ENCODE peak calls at places on chromosome 20, in ten cellular contexts. W, B, G, X, V, S, H, D, C and L are unnamed samples.
A peak's percentile ranks its signal among the peaks of the same experiment; 100 is the strongest.

GRCh38 chr20:20743511-20744169 is 31.2 kb upstream of the RALGAPA2 start:
- DNase-seq in W (peak; percentile 40), B (no peak), G (peak; percentile 97), X (peak; percentile 33), V (peak; percentile 78), S (peak; percentile 57), H (peak; percentile 21), D (no peak), C (peak; percentile 57), L (no peak)

GRCh38 chr20:3768342-3769130 is 983 bp upstream of the ADISSP start:
- DNase-seq in W (peak; percentile 74), B (peak; percentile 72), G (peak; percentile 75), X (peak; percentile 77), V (peak; percentile 77), S (peak; percentile 74), H (peak; percentile 83), D (peak; percentile 89), C (peak; percentile 63), L (no peak)

GRCh38 chr20:62622877-62623487 is 19.3 kb upstream of the SLCO4A1 start:
- DNase-seq in W (no peak), B (no peak), G (no peak), X (no peak), V (no peak), S (no peak), H (peak; percentile 54), D (no peak), C (no peak), L (no peak)

GRCh38 chr20:31474097-31474436 is 860 bp downstream of the DEFB124 start:
- DNase-seq in W (no peak), B (no peak), G (no peak), X (no peak), V (no peak), S (no peak), H (no peak), D (no peak), C (no peak), L (no peak)

GRCh38 chr20:37945034-37945660 is 42.2 kb downstream of the VSTM2L start:
- DNase-seq in W (no peak), B (no peak), G (no peak), X (no peak), V (no peak), S (no peak), H (no peak), D (no peak), C (peak; percentile 24), L (no peak)

GRCh38 chr20:4684837-4685413 is 36.8 kb upstream of the PRND start:
- DNase-seq in W (no peak), B (no peak), G (no peak), X (no peak), V (peak; percentile 47), S (peak; percentile 40), H (peak; percentile 26), D (no peak), C (no peak), L (no peak)

GRCh38 chr20:37185681-37186080 is 6.3 kb upstream of the MROH8 start:
- DNase-seq in W (no peak), B (no peak), G (no peak), X (peak; percentile 9), V (no peak), S (no peak), H (no peak), D (no peak), C (no peak), L (no peak)

GRCh38 chr20:49812463-49813304 is at the start of gene SLC9A8:
- DNase-seq in W (peak; percentile 80), B (peak; percentile 95), G (peak; percentile 87), X (peak; percentile 89), V (peak; percentile 93), S (peak; percentile 92), H (peak; percentile 93), D (peak; percentile 83), C (peak; percentile 83), L (peak; percentile 78)

GRCh38 chr20:59958626-59959025 is 403 bp downstream of the CDH26 start:
- DNase-seq in W (no peak), B (no peak), G (no peak), X (no peak), V (no peak), S (no peak), H (no peak), D (no peak), C (no peak), L (no peak)

DNA sequence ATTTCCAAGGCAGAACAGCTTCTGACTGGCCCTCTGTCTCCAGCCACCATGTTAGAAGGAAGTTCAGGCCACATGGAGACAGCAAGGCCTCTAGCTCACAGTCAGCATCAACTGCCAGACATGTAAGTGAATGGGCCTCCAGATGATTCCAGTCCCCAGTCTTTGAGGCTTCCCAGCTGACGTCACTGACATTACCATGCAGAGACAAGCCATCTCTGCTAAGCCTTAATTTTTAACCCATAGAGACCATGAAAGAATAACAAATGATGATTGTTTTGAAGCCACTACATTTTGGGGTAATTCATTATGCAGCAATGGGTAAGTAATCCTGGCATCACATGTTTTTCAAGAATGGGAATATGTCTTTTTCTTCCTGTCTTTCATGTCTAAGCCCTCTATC is 11.3 kb upstream of the DEFB129 start:
- DNase-seq in W (no peak), B (no peak), G (no peak), X (no peak), V (no peak), S (no peak), H (no peak), D (no peak), C (no peak), L (no peak)
- H3K27ac ChIP-seq in W (no peak overlapping the region), B (no peak overlapping the region), G (no peak overlapping the region), X (no peak overlapping the region), V (peak overlapping the region; percentile 64), S (no peak overlapping the region), H (no peak overlapping the region), D (no peak overlapping the region), C (no peak overlapping the region), L (no peak overlapping the region)

GRCh38 chr20:45359069-45359405 is 3.9 kb upstream of the SYS1 start:
- DNase-seq in W (peak; percentile 57), B (no peak), G (peak; percentile 59), X (no peak), V (peak; percentile 89), S (peak; percentile 70), H (peak; percentile 79), D (no peak), C (peak; percentile 44), L (no peak)

GRCh38 chr20:45355685-45356084 is 7.3 kb upstream of the SYS1 start:
- DNase-seq in W (no peak), B (no peak), G (no peak), X (no peak), V (no peak), S (no peak), H (no peak), D (no peak), C (no peak), L (no peak)

GRCh38 chr20:45355209-45355608 is 7.0 kb upstream of the SDC4 start:
- DNase-seq in W (no peak), B (no peak), G (no peak), X (no peak), V (no peak), S (no peak), H (no peak), D (no peak), C (no peak), L (no peak)

GRCh38 chr20:45359406-45360148 is 3.4 kb upstream of the SYS1 start:
- DNase-seq in W (peak; percentile 54), B (no peak), G (peak; percentile 67), X (peak; percentile 54), V (no peak), S (peak; percentile 65), H (peak; percentile 40), D (no peak), C (peak; percentile 53), L (no peak)

GRCh38 chr20:45358282-45359068 is 4.5 kb upstream of the SYS1 start:
- DNase-seq in W (peak; percentile 71), B (no peak), G (peak; percentile 89), X (peak; percentile 73), V (peak; percentile 89), S (peak; percentile 94), H (peak; percentile 95), D (no peak), C (peak; percentile 58), L (no peak)
- TF ChIP-seq POLR2A in W (no peak), B (no peak), G (no peak), X (peak; percentile 38), V (no peak), S (no peak), H (peak; percentile 77), D (no peak), C (no peak), L (no peak)

GRCh38 chr20:32661820-32662528 is 11.8 kb downstream of the C20orf203 start:
- DNase-seq in W (no peak), B (peak; percentile 4), G (no peak), X (no peak), V (no peak), S (no peak), H (no peak), D (no peak), C (no peak), L (no peak)

GRCh38 chr20:32660661-32661060 is 13.1 kb downstream of the C20orf203 start:
- DNase-seq in W (no peak), B (no peak), G (no peak), X (no peak), V (no peak), S (no peak), H (no peak), D (no peak), C (no peak), L (no peak)

GRCh38 chr20:32664352-32665159 is 9.2 kb downstream of the C20orf203 start:
- DNase-seq in W (peak; percentile 61), B (peak; percentile 48), G (no peak), X (no peak), V (no peak), S (no peak), H (peak; percentile 64), D (no peak), C (no peak), L (no peak)

GRCh38 chr20:32667030-32667429 is 6.7 kb downstream of the C20orf203 start:
- DNase-seq in W (peak; percentile 59), B (no peak), G (no peak), X (no peak), V (no peak), S (no peak), H (no peak), D (no peak), C (no peak), L (no peak)

DNA sequence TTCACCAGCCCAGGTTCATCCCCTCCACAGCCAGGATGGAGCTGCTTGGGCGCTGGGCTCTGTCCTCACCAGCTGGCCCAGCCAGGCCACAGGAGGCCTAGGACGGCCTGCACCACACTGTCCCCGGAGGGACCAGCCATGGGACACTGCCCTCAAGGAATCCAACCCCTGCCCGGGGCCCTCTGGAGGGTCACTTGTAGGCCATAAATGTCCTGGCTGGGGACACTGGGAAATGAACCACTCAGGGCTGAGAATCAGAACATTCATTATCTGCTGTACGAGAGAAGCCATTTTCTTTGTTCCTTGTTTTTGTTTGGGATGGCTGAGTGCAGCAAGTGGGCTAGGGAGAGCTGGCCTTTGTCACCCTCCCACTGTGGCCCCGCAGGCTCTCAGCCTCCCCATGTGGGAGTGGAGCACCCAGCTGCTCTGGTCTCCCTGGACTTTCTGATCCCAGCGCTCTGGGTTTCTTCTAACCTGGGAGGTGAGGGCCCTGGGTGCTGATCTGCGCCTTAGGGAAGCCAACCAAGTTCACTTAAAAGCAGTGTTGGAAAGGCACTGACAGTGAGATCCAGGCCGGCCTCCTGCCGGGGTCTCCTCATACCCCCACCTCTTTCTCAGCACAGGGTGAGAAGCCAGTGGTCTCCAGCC is 9.9 kb downstream of the C20orf203 start:
- DNase-seq in W (no peak), B (peak; percentile 16), G (no peak), X (no peak), V (no peak), S (no peak), H (no peak), D (no peak), C (no peak), L (no peak)
- H3K27ac ChIP-seq in W (peak overlapping the region; percentile 82), B (peak overlapping the region; percentile 22), G (no peak overlapping the region), X (no peak overlapping the region), V (no peak overlapping the region), S (no peak overlapping the region), H (no peak overlapping the region), D (no peak overlapping the region), C (no peak overlapping the region), L (no peak overlapping the region)

GRCh38 chr20:57563522-57563921 is 2.6 kb downstream of the PCK1 start:
- DNase-seq in W (no peak), B (no peak), G (no peak), X (peak; percentile 35), V (no peak), S (no peak), H (no peak), D (no peak), C (no peak), L (no peak)
- TF ChIP-seq POLR2A in W (no peak), B (no peak), G (no peak), X (no peak), V (no peak), S (no peak), H (no peak), D (no peak), C (no peak), L (no peak)